ENCODE peak calls at places on chromosome 14, in eight cellular contexts. O, A, M, H, T, W, X and Z are unnamed samples.

GRCh38 chr14:99511421-99512109 is 30.4 kb downstream of the CCNK start:
- DNase-seq in O (no peak), A (peak), X (peak), W (no peak), H (peak), M (peak), T (no peak), Z (no peak)

GRCh38 chr14:105856676-105857222 is 330.4 kb downstream of the TMEM121 start:
- DNase-seq in M (peak), H (no peak), A (no peak), T (no peak), X (peak), O (no peak), W (no peak), Z (no peak)

GRCh38 chr14:61631044-61631692 is 64.1 kb upstream of the HIF1A start:
- DNase-seq in H (no peak), O (no peak), X (no peak), W (no peak), M (no peak), A (no peak), T (no peak), Z (no peak)

GRCh38 chr14:106141242-106142220 is 615.1 kb downstream of the TMEM121 start:
- DNase-seq in O (no peak), X (peak), M (no peak), T (peak), W (no peak), H (no peak), A (no peak), Z (no peak)

GRCh38 chr14:69137456-69138188 is 15.3 kb downstream of the DCAF5 start:
- DNase-seq in T (peak), W (no peak), X (no peak), O (no peak), A (no peak), M (no peak), H (peak), Z (no peak)

GRCh38 chr14:67599698-67600561 is at the start of gene PIGH:
- DNase-seq in M (peak), W (peak), X (peak), T (peak), A (peak), H (peak), O (peak), Z (no peak)

GRCh38 chr14:36091096-36091495 is 85.4 kb downstream of the PTCSC3 start:
- DNase-seq in W (peak), A (peak), T (no peak), M (no peak), O (peak), H (peak), X (no peak), Z (peak)

GRCh38 chr14:33846100-33846824 is 104.6 kb downstream of the EGLN3 start:
- DNase-seq in X (no peak), T (no peak), A (no peak), O (no peak), M (no peak), W (no peak), H (no peak), Z (no peak)

GRCh38 chr14:106691601-106692291 is 1165.4 kb downstream of the TMEM121 start:
- DNase-seq in A (no peak), O (no peak), W (no peak), T (peak), H (no peak), X (peak), M (no peak), Z (no peak)

GRCh38 chr14:70052990-70053389 is 135.8 kb downstream of the SLC8A3 start:
- DNase-seq in A (peak), T (no peak), H (peak), M (no peak), W (no peak), X (no peak), O (no peak), Z (no peak)

GRCh38 chr14:68403191-68403781 is 389.6 kb downstream of the ZFP36L1 start:
- DNase-seq in A (peak), W (no peak), T (no peak), X (no peak), M (no peak), O (no peak), H (peak), Z (no peak)

GRCh38 chr14:31902002-31902401 is 175.1 kb upstream of the ARHGAP5 start:
- DNase-seq in W (no peak), H (no peak), O (no peak), T (no peak), X (no peak), M (no peak), A (no peak), Z (no peak)

GRCh38 chr14:61368061-61368710 is 46.8 kb downstream of the PRKCH start:
- DNase-seq in T (no peak), H (no peak), O (no peak), X (no peak), A (no peak), W (no peak), M (no peak), Z (no peak)

GRCh38 chr14:101525646-101526527 is 35.4 kb upstream of the DIO3 start:
- DNase-seq in X (no peak), M (no peak), O (no peak), A (no peak), W (no peak), H (no peak), T (no peak), Z (no peak)

GRCh38 chr14:60641722-60642269 is 7.5 kb downstream of the SIX1 start:
- DNase-seq in A (no peak), X (no peak), W (no peak), O (no peak), T (no peak), H (no peak), M (no peak), Z (no peak)

GRCh38 chr14:51823706-51824105 is 36.7 kb upstream of the GNG2 start:
- DNase-seq in A (peak), M (no peak), W (no peak), T (no peak), O (no peak), X (no peak), H (no peak), Z (no peak)

GRCh38 chr14:74400328-74400727 is 25.7 kb downstream of the SYNDIG1L start:
- DNase-seq in H (no peak), A (no peak), M (no peak), T (no peak), W (no peak), O (peak), X (no peak), Z (no peak)

GRCh38 chr14:54487771-54488170 is 1.0 kb downstream of the GMFB start:
- DNase-seq in T (no peak), A (peak), H (peak), M (no peak), W (no peak), X (no peak), O (peak), Z (peak)

GRCh38 chr14:102236026-102236425 is 68.9 kb downstream of the MOK start:
- DNase-seq in X (no peak), H (no peak), O (no peak), A (no peak), M (no peak), W (no peak), T (no peak), Z (no peak)

GRCh38 chr14:103715052-103716000 is at the start of the genes XRCC3 and ZFYVE21:
- DNase-seq in W (peak), O (peak), T (peak), H (peak), M (peak), X (peak), A (peak), Z (peak)

GRCh38 chr14:88983755-88984154 is 159.3 kb downstream of the TTC8 start:
- DNase-seq in T (no peak), O (peak), M (no peak), X (no peak), H (peak), W (peak), A (peak), Z (peak)

GRCh38 chr14:102759416-102759815 is 17.8 kb upstream of the TRAF3 start:
- DNase-seq in H (no peak), M (no peak), O (no peak), A (no peak), X (no peak), T (no peak), W (no peak), Z (no peak)

GRCh38 chr14:106845286-106846087 is 1319.1 kb downstream of the TMEM121 start:
- DNase-seq in T (peak), W (no peak), O (peak), M (no peak), H (no peak), X (peak), A (no peak), Z (peak)

GRCh38 chr14:74519316-74520074 is 25.9 kb downstream of the ISCA2 start:
- DNase-seq in M (no peak), X (no peak), T (no peak), A (no peak), W (no peak), O (no peak), H (no peak), Z (no peak)

GRCh38 chr14:89294060-89294459 is 123.0 kb downstream of the FOXN3 start:
- DNase-seq in O (no peak), H (no peak), T (no peak), X (no peak), A (no peak), M (no peak), W (no peak), Z (no peak)

GRCh38 chr14:100430571-100430970 is 107.4 kb downstream of the SLC25A47 start:
- DNase-seq in W (no peak), A (no peak), M (no peak), T (no peak), X (no peak), H (no peak), O (no peak), Z (no peak)

GRCh38 chr14:78933948-78934524 is 763.9 kb downstream of the NRXN3 start:
- DNase-seq in A (peak), T (no peak), M (no peak), H (peak), O (peak), W (peak), X (no peak), Z (no peak)

GRCh38 chr14:99534863-99535262 is 53.7 kb downstream of the CCNK start:
- DNase-seq in O (no peak), W (no peak), H (no peak), X (no peak), A (no peak), M (peak), T (no peak), Z (no peak)

GRCh38 chr14:31360919-31361662 is 59.3 kb downstream of the HEATR5A start:
- DNase-seq in H (peak), W (no peak), M (no peak), O (no peak), T (no peak), A (peak), X (no peak), Z (peak)

GRCh38 chr14:69291891-69292586 is 32.1 kb downstream of the GALNT16 start:
- DNase-seq in X (no peak), H (peak), T (no peak), A (no peak), O (no peak), M (no peak), W (no peak), Z (no peak)

GRCh38 chr14:39423793-39424192 is 8.4 kb downstream of the FBXO33 start:
- DNase-seq in X (no peak), M (no peak), A (no peak), H (no peak), W (no peak), O (no peak), T (no peak), Z (no peak)

GRCh38 chr14:39426605-39427004 is 5.6 kb downstream of the FBXO33 start:
- DNase-seq in M (no peak), O (no peak), X (no peak), T (no peak), W (no peak), H (peak), A (peak), Z (no peak)

GRCh38 chr14:39422243-39422642 is 10.0 kb downstream of the FBXO33 start:
- DNase-seq in A (no peak), X (no peak), T (no peak), O (no peak), W (no peak), H (no peak), M (no peak), Z (no peak)

GRCh38 chr14:39428118-39428517 is 4.1 kb downstream of the FBXO33 start:
- DNase-seq in A (no peak), W (no peak), T (no peak), H (no peak), X (no peak), O (no peak), M (no peak), Z (no peak)

DNA sequence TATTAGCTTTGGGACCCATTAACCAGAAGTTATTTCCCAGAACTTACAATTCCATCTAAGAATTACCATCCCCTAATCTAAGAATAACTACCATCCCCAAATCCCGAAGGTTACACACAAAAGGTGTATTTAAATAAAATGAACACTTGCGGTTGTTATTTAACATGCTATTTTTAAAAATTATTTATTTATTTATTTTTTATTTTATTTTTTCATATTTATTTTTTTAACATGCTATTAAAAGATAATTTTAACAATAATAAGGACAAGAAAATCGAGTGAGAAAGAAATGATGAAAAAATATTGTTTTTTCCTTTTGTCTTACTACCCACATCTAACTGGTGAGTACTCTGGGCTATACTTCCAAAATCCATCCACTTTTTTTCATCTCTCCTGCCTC is 6.3 kb downstream of the FBXO33 start:
- DNase-seq in M (no peak), H (no peak), W (no peak), A (no peak), T (no peak), O (no peak), X (no peak), Z (no peak)
- TF ChIP-seq CTCF in M (no peak), H (no peak), W (no peak), A (no peak), T (no peak), O (no peak), X (no peak), Z (no peak)

GRCh38 chr14:65103150-65103760 is 938 bp upstream of the MAX start:
- DNase-seq in X (no peak), W (no peak), T (no peak), H (peak), M (no peak), O (peak), A (peak), Z (no peak)
- TF ChIP-seq CTCF in X (no peak), W (peak), T (peak), H (peak), M (no peak), O (peak), A (peak), Z (no peak)

DNA sequence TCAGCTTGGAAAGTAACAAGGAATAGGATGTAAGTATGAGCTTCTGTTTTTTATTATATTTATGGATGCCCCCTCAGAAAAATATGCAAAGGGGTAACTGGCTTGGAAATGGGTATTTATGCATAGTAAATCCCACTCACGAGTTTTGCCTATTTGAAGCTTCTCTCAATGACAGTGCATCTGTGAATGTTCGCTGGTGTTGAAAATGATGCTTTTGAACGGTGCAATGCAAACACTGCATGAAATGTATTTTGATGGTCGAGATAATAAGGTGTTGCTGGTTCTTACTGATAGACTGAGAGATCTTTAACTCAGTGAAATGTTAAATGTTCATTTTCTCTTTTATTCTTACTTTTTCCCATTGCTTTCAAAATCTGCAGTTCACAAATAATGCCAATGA is 36.0 kb upstream of the PSEN1 start:
- DNase-seq in A (no peak), X (no peak), M (no peak), H (no peak), W (no peak), T (no peak), O (no peak), Z (no peak)
- TF ChIP-seq CTCF in A (no peak), X (no peak), M (no peak), H (no peak), W (no peak), T (no peak), O (no peak), Z (no peak)

DNA sequence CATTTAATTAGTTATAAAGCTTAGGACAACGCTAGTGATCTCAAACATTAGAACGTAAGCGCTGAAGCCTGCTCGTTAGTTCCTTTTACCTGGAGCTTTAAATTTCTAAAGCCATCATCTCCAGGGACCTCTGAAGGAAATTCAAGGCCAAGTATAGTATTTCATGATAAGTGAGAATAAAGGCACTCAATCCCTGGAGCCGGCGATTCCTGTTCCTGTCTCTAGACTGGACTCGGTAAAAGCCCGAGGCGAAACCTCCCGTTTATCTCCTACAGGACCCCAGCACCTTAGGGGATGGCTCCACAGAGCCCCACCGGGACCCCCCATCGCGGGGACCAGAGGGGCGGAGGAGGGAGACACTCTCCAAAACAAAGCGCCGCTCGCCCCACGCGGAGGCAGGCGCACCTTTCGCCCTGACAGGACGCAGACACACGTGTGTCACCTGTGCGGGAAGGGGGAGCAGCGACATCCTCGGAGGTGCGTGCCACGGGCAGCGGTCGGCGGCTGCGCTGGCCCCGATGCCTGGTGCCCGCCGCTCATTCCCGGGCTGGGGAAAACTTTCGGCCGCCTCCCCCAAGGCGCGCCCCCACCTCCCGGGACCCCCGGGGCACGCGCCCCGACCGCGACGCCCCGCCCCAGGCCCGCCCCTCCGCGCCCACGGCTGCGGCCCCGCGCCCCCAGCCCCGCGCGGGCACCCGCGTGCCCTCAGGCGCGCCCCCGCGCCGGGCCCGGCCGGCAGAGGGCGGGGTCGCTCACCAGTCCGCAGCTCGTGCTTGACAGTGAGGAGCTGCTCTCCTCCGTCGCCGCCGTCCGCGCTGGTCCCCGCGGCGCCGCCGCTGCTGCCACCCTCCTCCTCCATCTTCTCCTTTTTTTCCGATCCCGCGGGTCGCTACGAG is 617 bp downstream of the RPS6KA5 start:
- DNase-seq in A (peak), W (no peak), H (no peak), X (peak), M (no peak), T (peak), O (peak), Z (no peak)
- TF ChIP-seq CTCF in A (no peak), W (peak), H (no peak), X (no peak), M (peak), T (no peak), O (peak), Z (peak)

DNA sequence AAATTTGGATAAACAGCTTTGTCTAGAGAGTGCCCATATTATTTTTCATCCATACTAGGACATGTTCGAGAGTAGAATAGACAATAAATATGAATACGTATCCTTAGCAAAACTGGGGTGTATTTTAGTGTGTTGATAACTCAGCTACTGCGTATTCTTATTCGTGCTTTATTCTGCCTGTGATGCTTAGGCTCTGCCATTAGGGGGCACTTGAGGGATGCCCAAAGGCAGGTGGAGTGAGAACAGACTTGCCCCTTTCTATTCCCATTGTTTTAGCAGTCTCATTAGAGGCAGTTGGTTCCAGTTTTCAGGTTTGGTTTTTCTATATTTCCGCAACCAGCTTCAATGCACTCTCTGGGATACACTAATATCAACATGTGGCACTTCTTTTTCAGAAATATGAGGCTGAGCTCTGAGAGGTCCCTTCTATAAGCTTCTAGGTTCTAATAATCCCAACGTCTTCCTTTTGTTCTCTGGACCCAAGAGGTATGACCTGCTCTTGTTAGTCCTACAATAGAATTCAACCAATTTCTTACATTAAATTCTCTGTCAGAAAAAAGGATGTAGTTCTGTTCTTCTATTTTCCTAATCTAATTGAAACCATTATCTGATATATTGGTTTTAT is 985.7 kb upstream of the FBXO33 start:
- DNase-seq in X (no peak), T (no peak), W (no peak), O (peak), M (peak), A (peak), H (no peak), Z (no peak)
- TF ChIP-seq CTCF in X (no peak), T (peak), W (no peak), O (peak), M (peak), A (peak), H (no peak), Z (peak)

GRCh38 chr14:95301527-95302187 is 18.1 kb downstream of the CLMN start:
- DNase-seq in W (no peak), X (no peak), H (no peak), M (no peak), T (no peak), A (no peak), O (no peak), Z (no peak)
- TF ChIP-seq CTCF in W (no peak), X (no peak), H (no peak), M (no peak), T (no peak), A (no peak), O (no peak), Z (no peak)

GRCh38 chr14:83940253-83940652 is 1589.7 kb upstream of the FLRT2 start:
- DNase-seq in W (no peak), O (no peak), X (no peak), M (no peak), T (no peak), A (no peak), H (no peak), Z (no peak)
- TF ChIP-seq CTCF in W (no peak), O (no peak), X (no peak), M (no peak), T (no peak), A (no peak), H (no peak), Z (no peak)